ENCODE peak calls at places on chromosomes 6 and 20, in six cellular contexts. D is neuronal stem cell; G is GM06990; R is prostate gland; O is adrenal gland; F is CD8-positive, alpha-beta memory T cell. J is an unnamed sample.

GRCh38 chr20:46120136-46120535 is 2.0 kb downstream of the CD40 start:
- DNase-seq in F (no peak), D (no peak), O (no peak), G (no peak), R (no peak), J (no peak)

GRCh38 chr6:99905209-99906106 is 88.6 kb downstream of the MCHR2 start:
- DNase-seq in F (peak), G (no peak), R (no peak), D (peak), O (no peak), J (peak)

GRCh38 chr6:153210083-153210482 is 79.0 kb upstream of the RGS17 start:
- DNase-seq in R (no peak), O (no peak), G (no peak), F (no peak), D (no peak), J (no peak)

GRCh38 chr6:167238169-167238693 is 52.9 kb upstream of the UNC93A start:
- DNase-seq in O (no peak), R (no peak), F (no peak), D (no peak), G (no peak), J (no peak)

GRCh38 chr6:109284675-109285074 is 97.6 kb downstream of the CD164 start:
- DNase-seq in R (no peak), F (no peak), O (no peak), G (no peak), D (no peak), J (no peak)

GRCh38 chr6:31622678-31623077 is 2.2 kb downstream of the PRRC2A start:
- DNase-seq in R (peak), O (no peak), F (no peak), G (no peak), D (no peak), J (no peak)

GRCh38 chr20:35523298-35523888 is 6.1 kb downstream of the C20orf173 start:
- DNase-seq in F (no peak), O (no peak), R (no peak), D (no peak), G (no peak), J (no peak)

GRCh38 chr6:19289408-19289967 is 547.7 kb upstream of the ID4 start:
- DNase-seq in D (no peak), F (no peak), R (no peak), G (no peak), O (no peak), J (no peak)

GRCh38 chr20:61162506-61162905 is 89.6 kb upstream of the CDH4 start:
- DNase-seq in O (no peak), R (no peak), G (no peak), D (no peak), F (no peak), J (no peak)

GRCh38 chr20:58550661-58551060 is 35.5 kb upstream of the APCDD1L start:
- DNase-seq in G (no peak), F (no peak), O (peak), D (no peak), R (peak), J (peak)

GRCh38 chr20:15890358-15890982 is 682.8 kb downstream of the KIF16B start:
- DNase-seq in R (no peak), G (no peak), O (no peak), F (no peak), D (no peak), J (no peak)

GRCh38 chr6:7979831-7980230 is 69.2 kb upstream of the TXNDC5 start:
- DNase-seq in F (no peak), G (no peak), O (no peak), R (no peak), D (no peak), J (no peak)

GRCh38 chr6:707576-708236 is 14.8 kb upstream of the EXOC2 start:
- DNase-seq in R (no peak), G (no peak), F (no peak), O (no peak), D (no peak), J (no peak)

GRCh38 chr6:152378154-152378553 is 259.0 kb downstream of the SYNE1 start:
- DNase-seq in O (no peak), R (no peak), G (no peak), F (no peak), D (no peak), J (no peak)

GRCh38 chr20:48489656-48490055 is 338.1 kb downstream of the PREX1 start:
- DNase-seq in G (peak), O (no peak), F (no peak), R (peak), D (no peak), J (no peak)

GRCh38 chr6:16676978-16677377 is 84.3 kb downstream of the ATXN1 start:
- DNase-seq in F (no peak), D (no peak), G (no peak), O (peak), R (no peak), J (peak)

GRCh38 chr20:57258055-57258454 is 8.4 kb downstream of the BMP7 start:
- DNase-seq in R (no peak), G (no peak), F (no peak), D (no peak), O (no peak), J (no peak)
- H3K4me3 ChIP-seq in R (no peak), G (no peak), F (no peak), D (no peak), O (no peak), J (no peak)

GRCh38 chr6:25889877-25890853 is 16.1 kb upstream of the SLC17A3 start:
- DNase-seq in G (no peak), F (no peak), O (peak), D (peak), R (peak), J (peak)
- H3K4me3 ChIP-seq in G (no peak), F (no peak), O (no peak), D (no peak), R (no peak), J (no peak)

DNA sequence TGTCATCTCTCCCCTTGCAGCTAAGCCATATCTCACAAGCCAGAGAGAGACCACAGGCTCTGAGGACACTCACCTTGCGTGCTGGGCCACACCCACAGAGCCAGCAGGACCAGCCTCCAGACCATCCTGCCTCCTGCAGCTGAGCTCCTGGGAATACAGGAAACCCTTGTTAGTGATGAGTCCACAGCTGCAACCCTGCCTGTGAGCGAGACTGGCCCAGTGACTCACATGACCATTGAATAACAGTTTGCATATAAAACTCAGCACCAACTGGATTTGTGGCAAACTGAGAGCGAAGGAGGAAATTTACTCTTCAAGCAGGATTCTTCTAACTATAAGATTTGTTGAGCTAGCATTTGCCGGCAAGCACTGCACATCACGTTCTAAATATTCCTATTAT is 3.0 kb downstream of the THBS2 start:
- DNase-seq in G (no peak), R (no peak), F (no peak), O (peak), D (no peak), J (no peak)
- H3K4me3 ChIP-seq in G (no peak), R (no peak), F (no peak), O (no peak), D (no peak), J (no peak)

DNA sequence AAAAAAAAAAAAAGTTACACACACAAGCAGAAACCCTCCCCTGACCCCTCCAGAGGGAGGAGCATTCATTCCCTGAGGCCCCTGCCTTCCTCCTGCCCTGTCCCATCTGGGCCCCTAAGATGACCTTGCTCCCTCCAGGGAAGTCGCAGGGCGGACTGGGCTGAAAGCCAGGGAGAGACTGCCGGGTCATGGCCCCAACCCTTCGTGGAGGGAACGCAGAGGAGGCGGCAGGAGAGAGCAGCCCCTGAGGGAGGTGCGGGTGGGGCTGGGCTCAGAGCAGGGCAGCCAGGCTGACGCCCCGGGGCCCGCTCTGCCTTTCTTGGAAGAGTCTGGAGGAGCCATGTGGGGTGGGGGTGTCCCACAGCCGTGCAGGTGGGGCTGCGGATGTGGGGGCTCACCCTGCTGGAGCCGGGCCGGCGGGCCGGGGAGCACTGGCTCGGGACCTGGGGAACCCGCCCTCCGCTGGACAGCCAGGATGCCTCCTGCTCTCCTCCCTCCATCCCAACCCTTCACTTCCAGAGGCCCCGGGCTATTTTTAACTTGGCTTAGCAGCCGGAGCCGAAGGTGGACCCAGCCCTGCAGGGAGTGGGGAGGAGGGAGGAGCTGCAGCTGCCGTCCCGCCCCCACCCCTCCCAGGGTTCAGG is 15.0 kb upstream of the ABHD16B start:
- DNase-seq in D (no peak), F (no peak), O (peak), R (no peak), G (no peak), J (peak)
- H3K4me3 ChIP-seq in D (peak), F (no peak), O (peak), R (no peak), G (no peak), J (no peak)

DNA sequence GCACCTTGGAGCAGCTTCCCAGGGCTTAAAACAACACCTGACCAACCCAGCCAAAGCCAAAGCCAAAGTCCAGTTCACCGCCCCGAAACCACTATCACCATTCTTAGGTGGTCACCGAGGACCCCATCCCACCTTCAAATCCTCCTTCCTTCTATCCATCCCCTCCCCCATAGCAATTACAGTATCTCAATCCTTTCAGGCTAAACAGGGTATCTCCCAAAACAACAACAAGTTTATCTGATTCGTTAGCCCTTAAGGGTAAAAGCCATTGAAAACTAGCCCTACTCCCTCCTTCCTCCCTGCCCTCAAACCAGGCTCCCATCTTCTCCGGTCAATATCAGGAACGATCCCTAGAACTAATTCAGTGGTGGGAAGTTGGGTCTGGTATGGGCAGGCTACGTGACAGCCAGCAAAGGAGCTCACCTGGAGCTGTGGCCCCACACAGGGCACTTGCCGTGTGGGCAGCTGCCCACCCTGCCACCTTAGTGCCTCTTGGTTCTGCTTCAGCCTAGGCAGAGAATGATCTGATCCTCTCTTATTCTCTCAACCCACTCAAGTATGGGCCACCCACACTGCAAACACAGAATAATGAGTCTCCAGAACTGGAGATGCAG is 2.0 kb downstream of the ARHGAP18 start:
- DNase-seq in F (no peak), O (no peak), G (no peak), D (no peak), R (no peak), J (no peak)
- H3K4me3 ChIP-seq in F (no peak), O (peak), G (peak), D (no peak), R (no peak), J (peak)

DNA sequence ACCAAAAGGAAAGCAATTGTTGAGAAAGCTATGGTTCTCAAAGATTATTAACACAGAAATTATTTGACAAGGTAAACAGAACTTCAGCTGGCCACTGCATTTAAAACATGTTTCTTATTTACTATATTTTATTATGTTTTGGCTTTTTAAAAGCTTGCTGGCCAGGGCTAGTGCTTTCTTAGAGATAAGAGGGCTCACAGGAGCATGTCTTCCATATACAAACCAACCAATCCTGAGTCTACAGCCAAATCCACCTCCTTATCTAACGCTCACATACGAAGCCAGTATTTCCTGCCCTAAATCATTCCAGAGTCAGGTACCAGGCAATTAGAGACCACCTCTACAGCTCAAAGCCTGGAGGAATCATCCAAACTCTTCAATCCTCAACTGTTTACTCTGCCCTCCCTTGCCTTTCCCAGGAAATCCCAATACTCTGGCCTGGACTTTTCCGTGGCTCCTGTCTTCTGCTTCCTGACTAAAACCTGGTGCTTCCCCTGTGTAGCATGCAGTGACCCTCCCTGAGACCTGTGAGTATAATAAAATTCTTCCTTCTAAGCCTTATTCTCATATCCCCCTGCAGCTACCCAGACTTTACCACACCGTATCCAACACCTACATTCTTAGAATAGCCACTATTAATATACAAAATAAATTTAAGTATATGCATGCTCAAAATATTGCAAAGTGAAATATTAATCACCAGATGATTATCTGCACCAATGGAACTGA is 33.2 kb downstream of the RANBP9 start:
- DNase-seq in F (no peak), D (no peak), R (no peak), G (no peak), O (no peak), J (no peak)
- H3K4me3 ChIP-seq in F (no peak), D (no peak), R (no peak), G (no peak), O (peak), J (no peak)

GRCh38 chr6:4707011-4707410 is 69.2 kb upstream of the CDYL start:
- DNase-seq in O (no peak), D (no peak), G (no peak), F (no peak), R (no peak), J (no peak)
- H3K4me3 ChIP-seq in O (no peak), D (no peak), G (no peak), F (no peak), R (no peak), J (no peak)

GRCh38 chr20:17587831-17588230 is 18.0 kb downstream of the DSTN start:
- DNase-seq in F (no peak), D (no peak), R (no peak), O (no peak), G (no peak), J (no peak)

GRCh38 chr20:17589161-17589834 is 19.4 kb downstream of the DSTN start:
- DNase-seq in F (no peak), R (no peak), G (no peak), O (no peak), D (no peak), J (no peak)

GRCh38 chr20:17587148-17587547 is 17.3 kb downstream of the DSTN start:
- DNase-seq in G (no peak), O (no peak), F (no peak), D (no peak), R (no peak), J (no peak)

GRCh38 chr20:17593902-17594301 is 24.0 kb downstream of the DSTN start:
- DNase-seq in O (no peak), D (no peak), G (no peak), R (no peak), F (no peak), J (no peak)

GRCh38 chr20:17590245-17590644 is 20.4 kb downstream of the DSTN start:
- DNase-seq in O (no peak), R (no peak), F (no peak), D (no peak), G (no peak), J (no peak)
- H3K4me3 ChIP-seq in O (no peak), R (no peak), F (no peak), D (no peak), G (no peak), J (no peak)

GRCh38 chr6:70282906-70283461 is 19.9 kb downstream of the COL9A1 start:
- DNase-seq in O (no peak), R (no peak), D (peak), G (no peak), F (no peak), J (no peak)
- H3K4me3 ChIP-seq in O (no peak), R (no peak), D (peak), G (no peak), F (no peak), J (peak)

J was measured in testis.